ENCODE peak calls at places on chromosomes 3 and 15, in four cellular contexts. N, G, E and W are unnamed samples.

GRCh38 chr3:73115806-73116205 is 54.3 kb downstream of the EBLN2 start:
- DNase-seq in N (no peak), G (no peak), E (no peak), W (no peak)

GRCh38 chr15:96230557-96231181 is 99.8 kb upstream of the NR2F2 start:
- DNase-seq in N (peak), G (no peak), E (peak), W (no peak)

GRCh38 chr15:32956006-32956405 is 238.2 kb downstream of the GREM1 start:
- DNase-seq in N (peak), G (peak), E (peak), W (peak)

GRCh38 chr3:136543385-136543784 is 208.8 kb downstream of the STAG1 start:
- DNase-seq in N (peak), G (no peak), E (peak), W (no peak)

GRCh38 chr3:134056464-134056891 is 26.8 kb upstream of the SLCO2A1 start:
- DNase-seq in N (no peak), G (no peak), E (no peak), W (no peak)

GRCh38 chr3:22117751-22118346 is 366.8 kb upstream of the ZNF385D start:
- DNase-seq in N (peak), G (peak), E (peak), W (peak)

GRCh38 chr3:172929451-172929850 is 178.9 kb downstream of the ECT2 start:
- DNase-seq in N (no peak), G (no peak), E (no peak), W (no peak)

GRCh38 chr15:92634046-92634445 is 21.5 kb downstream of the FAM174B start:
- DNase-seq in N (no peak), G (no peak), E (no peak), W (no peak)

GRCh38 chr15:20357139-20358065 is 184.2 kb downstream of the GOLGA6L6 start:
- DNase-seq in N (no peak), G (no peak), E (no peak), W (no peak)

GRCh38 chr3:72887378-72887722 is 496 bp upstream of the GXYLT2 start:
- DNase-seq in N (no peak), G (no peak), E (no peak), W (no peak)

GRCh38 chr3:196932600-196932999 is 9.7 kb downstream of the NCBP2 start:
- DNase-seq in N (no peak), G (peak), E (no peak), W (peak)

GRCh38 chr15:88539441-88539840 is 7.0 kb downstream of the DET1 start:
- DNase-seq in N (no peak), G (no peak), E (no peak), W (no peak)

GRCh38 chr3:11530153-11530721 is 113.5 kb downstream of the VGLL4 start:
- DNase-seq in N (peak), G (no peak), E (peak), W (no peak)

GRCh38 chr3:50630916-50631315 is 14.0 kb downstream of the MAPKAPK3 start:
- DNase-seq in N (no peak), G (no peak), E (no peak), W (no peak)

GRCh38 chr15:81056276-81056675 is 55.6 kb downstream of the TLNRD1 start:
- DNase-seq in N (no peak), G (no peak), E (no peak), W (no peak)

GRCh38 chr3:161212892-161213291 is 8.2 kb upstream of the NMD3 start:
- DNase-seq in N (no peak), G (no peak), E (no peak), W (no peak)

GRCh38 chr15:72179950-72180581 is 17.5 kb downstream of the GRAMD2A start:
- DNase-seq in N (peak), G (no peak), E (no peak), W (no peak)

GRCh38 chr15:63287109-63287508 is 9.7 kb downstream of the APH1B start:
- DNase-seq in N (peak), G (no peak), E (peak), W (no peak)

GRCh38 chr3:155605571-155605970 is 139.3 kb downstream of the PLCH1 start:
- DNase-seq in N (no peak), G (no peak), E (no peak), W (no peak)

GRCh38 chr3:114442251-114442650 is 148.4 kb downstream of the TIGIT start:
- DNase-seq in N (peak), G (no peak), E (peak), W (no peak)

GRCh38 chr3:194439915-194440550 is 41.0 kb upstream of the GP5 start:
- DNase-seq in N (no peak), G (no peak), E (no peak), W (no peak)

GRCh38 chr3:53131136-53131495 is 881 bp upstream of the RFT1 start:
- DNase-seq in N (no peak), G (no peak), E (no peak), W (no peak)

GRCh38 chr3:167406876-167407492 is 26.9 kb upstream of the ZBBX start:
- DNase-seq in N (peak), G (peak), E (peak), W (no peak)

GRCh38 chr3:79233431-79234060 is 534.3 kb downstream of the ROBO1 start:
- DNase-seq in N (no peak), G (no peak), E (peak), W (no peak)

GRCh38 chr15:56292546-56293316 is 49.1 kb upstream of the RFX7 start:
- DNase-seq in N (no peak), G (no peak), E (no peak), W (no peak)

GRCh38 chr15:55204464-55204863 is 7.7 kb upstream of the RSL24D1 start:
- DNase-seq in N (no peak), G (no peak), E (no peak), W (no peak)

GRCh38 chr15:92821491-92822116 is 78.5 kb upstream of the CHD2 start:
- DNase-seq in N (peak), G (no peak), E (no peak), W (no peak)

GRCh38 chr3:13025090-13025489 is 48.1 kb downstream of the IQSEC1 start:
- DNase-seq in N (peak), G (no peak), E (peak), W (no peak)

GRCh38 chr15:37582852-37583251 is 351.6 kb upstream of the TMCO5A start:
- DNase-seq in N (no peak), G (no peak), E (no peak), W (no peak)

GRCh38 chr15:48565560-48566482 is 79.7 kb downstream of the FBN1 start:
- DNase-seq in N (peak), G (no peak), E (peak), W (no peak)